ENCODE peak calls at places on chromosomes 13 and 19, in seven cellular contexts. P is sigmoid colon, U is stomach, O is SK-N-SH, L is Panc1, M is HepG2, A is HCT116. W is an unnamed sample.

GRCh38 chr19:3494051-3494450 is 6.4 kb downstream of the DOHH start:
- DNase-seq in P (no peak), U (peak; percentile 62), O (peak; percentile 87), L (no peak), M (no peak), A (no peak), W (no peak)

GRCh38 chr13:46324976-46325375 is 62.1 kb downstream of the RUBCNL start:
- DNase-seq in P (no peak), U (no peak), O (no peak), L (no peak), M (no peak), A (no peak), W (no peak)

GRCh38 chr19:19628499-19629134 is 597 bp upstream of the LPAR2 start:
- DNase-seq in P (no peak), U (peak; percentile 85), O (peak; percentile 95), L (no peak), M (no peak), A (peak; percentile 61), W (peak; percentile 69)

GRCh38 chr13:48562296-48563066 is 29.6 kb upstream of the RCBTB2 start:
- DNase-seq in P (no peak), U (no peak), O (no peak), L (no peak), M (no peak), A (no peak), W (no peak)

GRCh38 chr19:36488816-36489138 is 584 bp downstream of the ZNF566 start:
- DNase-seq in P (no peak), U (no peak), O (peak; percentile 59), L (no peak), M (peak; percentile 39), A (peak; percentile 13), W (no peak)

GRCh38 chr13:46354143-46355087 is 32.6 kb downstream of the RUBCNL start:
- DNase-seq in P (no peak), U (no peak), O (no peak), L (peak; percentile 12), M (peak; percentile 68), A (peak; percentile 48), W (no peak)

GRCh38 chr19:39832341-39833083 is 1.4 kb downstream of the DYRK1B start:
- DNase-seq in P (no peak), U (no peak), O (no peak), L (no peak), M (no peak), A (no peak), W (no peak)

GRCh38 chr19:40596608-40597328 is 4.4 kb upstream of the LTBP4 start:
- DNase-seq in P (peak; percentile 83), U (peak; percentile 76), O (peak; percentile 76), L (no peak), M (peak; percentile 45), A (peak; percentile 67), W (no peak)

GRCh38 chr19:31890230-31890629 is 455.2 kb upstream of the ZNF507 start:
- DNase-seq in P (no peak), U (no peak), O (no peak), L (no peak), M (no peak), A (no peak), W (no peak)

GRCh38 chr19:32863841-32864240 is 5.7 kb downstream of the SLC7A9 start:
- DNase-seq in P (no peak), U (no peak), O (no peak), L (no peak), M (no peak), A (no peak), W (no peak)

GRCh38 chr13:73056054-73056962 is 2.5 kb upstream of the KLF5 start:
- DNase-seq in P (no peak), U (no peak), O (no peak), L (no peak), M (peak; percentile 70), A (peak; percentile 79), W (no peak)

GRCh38 chr13:30736921-30737320 is 1.6 kb downstream of the ALOX5AP start:
- DNase-seq in P (no peak), U (no peak), O (no peak), L (no peak), M (no peak), A (no peak), W (no peak)

GRCh38 chr13:30736461-30736860 is 1.1 kb downstream of the ALOX5AP start:
- DNase-seq in P (no peak), U (no peak), O (no peak), L (no peak), M (no peak), A (no peak), W (no peak)

GRCh38 chr13:30735025-30735967 is at the start of gene ALOX5AP:
- DNase-seq in P (no peak), U (peak; percentile 33), O (no peak), L (no peak), M (no peak), A (no peak), W (no peak)

GRCh38 chr13:30731658-30732390 is 3.5 kb upstream of the ALOX5AP start:
- DNase-seq in P (no peak), U (no peak), O (no peak), L (no peak), M (no peak), A (no peak), W (no peak)

GRCh38 chr13:30734434-30734833 is 909 bp upstream of the ALOX5AP start:
- DNase-seq in P (no peak), U (no peak), O (no peak), L (no peak), M (no peak), A (no peak), W (no peak)
- H3K4me1 ChIP-seq in P (no peaks in the 10 kb centered on the region), U (peaks cover 23% of the 10 kb centered on the region), O (no peaks in the 10 kb centered on the region), L (peaks cover 25% of the 10 kb centered on the region), M (peaks cover 28% of the 10 kb centered on the region), A (no peaks in the 10 kb centered on the region), W (no peaks in the 10 kb centered on the region)

GRCh38 chr19:1089126-1089771 is 5.9 kb downstream of the POLR2E start:
- DNase-seq in P (no peak), U (no peak), O (no peak), L (no peak), M (no peak), A (no peak), W (no peak)

GRCh38 chr19:1089891-1090290 is 5.3 kb downstream of the POLR2E start:
- DNase-seq in P (no peak), U (no peak), O (no peak), L (no peak), M (no peak), A (no peak), W (no peak)

GRCh38 chr19:1086618-1087017 is 8.6 kb downstream of the POLR2E start:
- DNase-seq in P (no peak), U (no peak), O (no peak), L (no peak), M (no peak), A (no peak), W (no peak)

GRCh38 chr19:1088419-1089066 is 6.6 kb downstream of the POLR2E start:
- DNase-seq in P (no peak), U (peak; percentile 47), O (no peak), L (no peak), M (no peak), A (no peak), W (no peak)

DNA sequence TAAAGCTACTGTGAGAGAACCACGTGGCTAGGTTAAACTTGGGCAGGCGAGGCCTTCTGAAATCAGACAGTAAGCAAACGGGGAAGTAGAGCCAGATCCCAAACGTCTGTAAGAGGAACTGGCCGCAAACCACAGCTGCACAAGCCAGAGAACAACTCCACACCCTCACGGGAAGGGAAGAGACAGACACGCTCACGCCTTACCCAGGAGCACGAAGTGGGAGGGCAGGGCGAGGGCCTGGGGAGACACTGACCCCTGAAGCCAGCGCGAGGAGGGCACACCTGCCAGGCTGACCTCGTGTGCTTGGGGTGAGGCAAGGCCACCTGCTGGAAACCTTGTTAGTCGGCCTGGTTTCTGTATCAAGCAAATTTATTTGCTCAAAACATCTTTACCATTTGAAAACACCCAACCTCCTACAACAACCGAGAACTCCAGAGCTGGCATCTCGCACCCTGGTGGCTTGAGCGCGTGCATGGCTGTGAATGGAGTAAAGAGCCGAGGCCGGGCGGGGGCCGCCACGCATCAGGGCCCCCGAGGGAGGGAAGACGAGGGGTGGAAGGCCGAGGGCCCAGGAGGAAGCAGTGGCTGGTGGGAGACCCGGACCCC is 7.3 kb downstream of the POLR2E start:
- DNase-seq in P (no peak), U (no peak), O (no peak), L (no peak), M (no peak), A (no peak), W (no peak)
- TF ChIP-seq POLR2AphosphoS5 in P (no peak), U (no peak), O (no peak), L (no peak), M (peak; percentile 23), A (peak; percentile 34), W (no peak)

DNA sequence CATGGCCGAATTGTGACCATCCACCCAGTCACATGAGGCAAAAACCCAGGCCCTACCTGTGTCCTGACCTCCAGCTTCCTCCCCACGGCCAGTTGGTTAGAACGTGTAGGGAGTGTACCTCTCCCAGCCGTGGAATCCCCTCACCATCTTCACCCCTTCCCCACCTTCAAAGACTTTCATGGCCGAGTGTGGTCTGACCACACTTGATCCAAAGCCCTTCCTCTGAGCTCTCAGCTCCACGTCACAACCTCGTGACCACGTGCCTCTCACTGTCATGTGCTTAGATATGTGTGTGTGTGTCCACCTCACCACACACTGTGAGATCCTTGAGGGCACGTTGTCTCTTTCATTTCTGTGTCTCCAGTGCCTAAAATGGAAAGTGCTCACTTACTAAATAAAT is 48.6 kb upstream of the UBE2L5 start:
- DNase-seq in P (no peak), U (no peak), O (no peak), L (no peak), M (no peak), A (no peak), W (no peak)
- H3K4me1 ChIP-seq in P (no peaks in the 10 kb centered on the region), U (peaks cover 39% of the 10 kb centered on the region), O (no peaks in the 10 kb centered on the region), L (no peaks in the 10 kb centered on the region), M (peaks cover 22% of the 10 kb centered on the region), A (peaks cover 10% of the 10 kb centered on the region), W (no peaks in the 10 kb centered on the region)

DNA sequence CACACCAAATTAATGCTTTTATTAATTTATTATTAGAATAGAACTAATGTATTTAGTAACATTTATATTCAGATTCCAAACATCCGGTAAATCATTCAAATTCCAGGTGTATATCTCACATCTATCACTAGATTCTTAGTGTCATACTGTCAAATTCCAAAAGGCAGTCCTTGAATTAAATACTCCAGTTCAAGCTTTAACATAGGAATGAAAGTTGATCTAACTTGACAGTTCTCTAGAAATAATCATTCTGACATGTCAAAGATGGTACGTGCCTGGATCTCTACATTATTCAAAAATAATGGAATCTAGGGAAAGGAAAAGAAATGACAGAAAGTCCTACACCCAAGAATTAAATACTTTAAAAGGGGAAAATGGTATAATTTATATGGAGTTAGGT is 1161.5 kb downstream of the PCDH9 start:
- DNase-seq in P (no peak), U (no peak), O (no peak), L (no peak), M (no peak), A (no peak), W (no peak)
- TF ChIP-seq POLR2AphosphoS5 in P (no peak), U (no peak), O (no peak), L (no peak), M (no peak), A (no peak), W (no peak)

DNA sequence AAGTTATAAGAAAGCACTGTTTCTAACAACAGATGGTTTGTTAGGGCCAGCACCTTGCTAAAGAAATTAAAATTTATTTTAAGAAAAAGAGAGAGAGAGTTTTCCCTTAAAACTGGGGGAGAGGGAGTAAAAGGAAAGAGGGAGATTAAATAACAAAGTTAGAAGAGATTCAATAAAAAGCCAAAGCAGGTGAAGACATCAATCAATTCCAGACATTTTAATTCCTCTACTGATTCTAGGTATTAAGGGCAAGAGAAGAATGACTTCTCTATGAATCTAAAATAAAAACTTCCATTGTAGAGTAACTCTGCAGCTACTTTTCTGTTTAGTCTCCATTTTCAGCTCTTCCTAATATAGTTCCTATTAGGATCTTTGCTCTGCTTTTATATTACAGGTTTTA is 58.6 kb downstream of the TBC1D4 start:
- DNase-seq in P (no peak), U (no peak), O (no peak), L (no peak), M (no peak), A (no peak), W (no peak)
- H3K4me1 ChIP-seq in P (peaks cover 9% of the 10 kb centered on the region), U (peaks cover 12% of the 10 kb centered on the region), O (no peaks in the 10 kb centered on the region), L (no peaks in the 10 kb centered on the region), M (peaks cover 31% of the 10 kb centered on the region), A (no peaks in the 10 kb centered on the region), W (peaks cover 30% of the 10 kb centered on the region)